ENCODE peak calls at places on chromosome 6, in seven cellular contexts. One of them, this sample, is unnamed.

GRCh38 chr6:43378631-43379030 is 9.2 kb upstream of the ZNF318 start:
- DNase-seq in K562: no peak
- DNase-seq in GM12878: no peak
- DNase-seq in HepG2: no peak
- DNase-seq in HCT116: no peak
- DNase-seq in IMR-90: peak; percentile 3
- DNase-seq in H1: no peak
- DNase-seq in this sample: no peak

GRCh38 chr6:40789143-40789764 is 202.1 kb upstream of the LRFN2 start:
- DNase-seq in K562: no peak
- DNase-seq in H1: no peak
- DNase-seq in HepG2: no peak
- DNase-seq in GM12878: no peak
- DNase-seq in IMR-90: no peak
- DNase-seq in HCT116: no peak
- DNase-seq in this sample: no peak

GRCh38 chr6:166307981-166308768 is at the start of gene PRR18:
- DNase-seq in H1: no peak
- DNase-seq in K562: no peak
- DNase-seq in HepG2: no peak
- DNase-seq in IMR-90: no peak
- DNase-seq in HCT116: no peak
- DNase-seq in GM12878: peak; percentile 42
- DNase-seq in this sample: no peak

GRCh38 chr6:79038061-79038460 is 40.0 kb downstream of the PHIP start:
- DNase-seq in HepG2: peak; percentile 27
- DNase-seq in H1: no peak
- DNase-seq in IMR-90: peak; percentile 3
- DNase-seq in GM12878: no peak
- DNase-seq in K562: no peak
- DNase-seq in HCT116: no peak
- DNase-seq in this sample: no peak

GRCh38 chr6:33999567-33999966 is 146.3 kb downstream of the GRM4 start:
- DNase-seq in K562: no peak
- DNase-seq in H1: no peak
- DNase-seq in GM12878: no peak
- DNase-seq in HepG2: no peak
- DNase-seq in IMR-90: no peak
- DNase-seq in HCT116: no peak
- DNase-seq in this sample: no peak

GRCh38 chr6:83215131-83216047 is 22.2 kb downstream of the RWDD2A start:
- DNase-seq in H1: no peak
- DNase-seq in HCT116: peak; percentile 38
- DNase-seq in HepG2: peak; percentile 66
- DNase-seq in K562: peak; percentile 44
- DNase-seq in GM12878: peak; percentile 40
- DNase-seq in IMR-90: peak; percentile 80
- DNase-seq in this sample: peak; percentile 10

GRCh38 chr6:36597775-36598174 is 3.6 kb downstream of the SRSF3 start:
- DNase-seq in HepG2: no peak
- DNase-seq in HCT116: no peak
- DNase-seq in GM12878: no peak
- DNase-seq in H1: no peak
- DNase-seq in K562: no peak
- DNase-seq in IMR-90: no peak
- DNase-seq in this sample: no peak

GRCh38 chr6:68967549-68968300 is 332.6 kb downstream of the ADGRB3 start:
- DNase-seq in K562: peak; percentile 72
- DNase-seq in GM12878: peak; percentile 12
- DNase-seq in HCT116: peak; percentile 7
- DNase-seq in HepG2: peak; percentile 50
- DNase-seq in H1: no peak
- DNase-seq in IMR-90: peak; percentile 29
- DNase-seq in this sample: peak; percentile 34

GRCh38 chr6:131490441-131490840 is 82.6 kb upstream of the ARG1 start:
- DNase-seq in IMR-90: no peak
- DNase-seq in HepG2: no peak
- DNase-seq in GM12878: no peak
- DNase-seq in HCT116: no peak
- DNase-seq in K562: no peak
- DNase-seq in H1: no peak
- DNase-seq in this sample: no peak

GRCh38 chr6:110728501-110728900 is 86.8 kb downstream of the CDK19 start:
- DNase-seq in H1: no peak
- DNase-seq in K562: no peak
- DNase-seq in HepG2: no peak
- DNase-seq in HCT116: no peak
- DNase-seq in IMR-90: no peak
- DNase-seq in GM12878: no peak
- DNase-seq in this sample: no peak

GRCh38 chr6:160421854-160422253 is 73.7 kb downstream of the SLC22A3 start:
- DNase-seq in H1: no peak
- DNase-seq in HCT116: no peak
- DNase-seq in IMR-90: no peak
- DNase-seq in K562: no peak
- DNase-seq in GM12878: no peak
- DNase-seq in HepG2: no peak
- DNase-seq in this sample: no peak

GRCh38 chr6:90583179-90583578 is 3.7 kb downstream of the MAP3K7 start:
- DNase-seq in IMR-90: peak; percentile 41
- DNase-seq in H1: no peak
- DNase-seq in GM12878: no peak
- DNase-seq in HepG2: no peak
- DNase-seq in K562: no peak
- DNase-seq in HCT116: no peak
- DNase-seq in this sample: no peak

GRCh38 chr6:90936286-90936685 is 349.4 kb upstream of the MAP3K7 start:
- DNase-seq in IMR-90: no peak
- DNase-seq in K562: no peak
- DNase-seq in HCT116: no peak
- DNase-seq in HepG2: no peak
- DNase-seq in H1: no peak
- DNase-seq in GM12878: no peak
- DNase-seq in this sample: no peak

GRCh38 chr6:4889701-4890100 is 113.5 kb downstream of the CDYL start:
- DNase-seq in HepG2: no peak
- DNase-seq in IMR-90: no peak
- DNase-seq in HCT116: no peak
- DNase-seq in GM12878: no peak
- DNase-seq in H1: no peak
- DNase-seq in K562: no peak
- DNase-seq in this sample: no peak

GRCh38 chr6:69398729-69399128 is 398.1 kb downstream of the LMBRD1 start:
- DNase-seq in K562: no peak
- DNase-seq in HCT116: no peak
- DNase-seq in HepG2: no peak
- DNase-seq in H1: no peak
- DNase-seq in GM12878: no peak
- DNase-seq in IMR-90: no peak
- DNase-seq in this sample: no peak

GRCh38 chr6:71288228-71289038 is at the start of gene OGFRL1:
- DNase-seq in K562: no peak
- DNase-seq in HepG2: peak; percentile 14
- DNase-seq in HCT116: no peak
- DNase-seq in H1: no peak
- DNase-seq in GM12878: no peak
- DNase-seq in IMR-90: peak; percentile 53
- DNase-seq in this sample: peak; percentile 57

GRCh38 chr6:26125015-26125690 is 37.9 kb downstream of the HFE start:
- DNase-seq in K562: no peak
- DNase-seq in HepG2: no peak
- DNase-seq in H1: no peak
- DNase-seq in IMR-90: no peak
- DNase-seq in GM12878: no peak
- DNase-seq in HCT116: no peak
- DNase-seq in this sample: peak; percentile 12

GRCh38 chr6:142756215-142756630 is 188.8 kb downstream of the HIVEP2 start:
- DNase-seq in HCT116: peak; percentile 62
- DNase-seq in GM12878: no peak
- DNase-seq in IMR-90: peak; percentile 60
- DNase-seq in H1: no peak
- DNase-seq in K562: no peak
- DNase-seq in HepG2: peak; percentile 23
- DNase-seq in this sample: no peak

GRCh38 chr6:28710466-28711191 is 184.9 kb downstream of the GPX5 start:
- DNase-seq in IMR-90: peak; percentile 58
- DNase-seq in K562: peak; percentile 55
- DNase-seq in GM12878: no peak
- DNase-seq in H1: peak; percentile 63
- DNase-seq in HCT116: no peak
- DNase-seq in HepG2: peak; percentile 59
- DNase-seq in this sample: peak; percentile 41

GRCh38 chr6:28707387-28708282 is 182.0 kb downstream of the GPX5 start:
- DNase-seq in HepG2: no peak
- DNase-seq in K562: no peak
- DNase-seq in IMR-90: no peak
- DNase-seq in GM12878: no peak
- DNase-seq in HCT116: no peak
- DNase-seq in H1: no peak
- DNase-seq in this sample: no peak

GRCh38 chr6:28711325-28711724 is 185.6 kb downstream of the GPX5 start:
- DNase-seq in GM12878: no peak
- DNase-seq in HepG2: no peak
- DNase-seq in K562: no peak
- DNase-seq in IMR-90: no peak
- DNase-seq in H1: no peak
- DNase-seq in HCT116: no peak
- DNase-seq in this sample: no peak

GRCh38 chr6:28712982-28713381 is 187.3 kb downstream of the GPX5 start:
- DNase-seq in HepG2: no peak
- DNase-seq in HCT116: no peak
- DNase-seq in K562: no peak
- DNase-seq in IMR-90: no peak
- DNase-seq in GM12878: no peak
- DNase-seq in H1: no peak
- DNase-seq in this sample: no peak

DNA sequence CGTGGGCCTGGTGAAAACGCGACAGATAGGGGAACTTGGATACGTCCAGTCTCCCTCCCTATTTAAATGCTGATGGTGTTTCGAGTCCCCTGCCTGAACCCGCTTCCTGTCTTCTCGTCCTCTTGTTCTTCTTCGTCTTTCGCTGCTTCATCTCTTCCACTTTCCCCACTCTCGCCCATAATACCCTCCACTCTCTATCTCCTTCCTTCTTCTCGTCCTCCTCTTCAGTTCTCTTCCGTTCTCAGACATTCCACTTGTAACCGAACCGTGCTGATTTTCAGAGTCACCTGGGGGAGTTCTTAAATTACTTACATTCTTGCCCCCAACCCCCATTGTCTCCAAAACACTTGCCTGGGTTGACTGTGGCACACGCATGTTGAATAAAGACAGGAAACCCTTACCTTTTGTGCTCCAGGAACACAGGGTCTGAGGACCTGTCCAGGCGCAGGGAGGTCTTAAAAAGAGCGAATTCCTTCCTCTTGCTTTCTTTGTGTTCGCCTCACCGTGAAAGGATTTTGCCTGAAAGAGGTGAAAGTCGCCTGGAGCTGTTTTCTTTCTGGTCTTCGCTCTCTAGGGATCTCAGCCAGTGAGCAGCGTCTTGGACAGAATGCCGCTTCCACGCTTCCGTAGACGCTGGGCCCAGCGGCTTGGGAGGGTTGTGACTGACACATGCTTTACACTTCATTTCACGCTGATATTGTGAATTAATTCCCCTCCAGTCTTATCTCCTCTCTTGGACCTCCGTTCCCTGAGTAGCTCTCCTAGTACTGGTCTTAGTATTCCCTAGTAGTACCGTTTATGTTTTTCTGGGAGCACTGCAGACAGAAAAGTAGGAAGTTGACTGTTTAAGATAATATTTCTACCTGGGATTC is 184.0 kb downstream of the GPX5 start:
- DNase-seq in IMR-90: no peak
- DNase-seq in K562: peak; percentile 47
- DNase-seq in GM12878: no peak
- DNase-seq in HCT116: no peak
- DNase-seq in H1: no peak
- DNase-seq in HepG2: no peak
- DNase-seq in this sample: peak; percentile 11
- TF ChIP-seq CEBPB in IMR-90: no peak
- TF ChIP-seq CEBPB in K562: no peak
- TF ChIP-seq CEBPB in GM12878: no peak
- TF ChIP-seq CEBPB in HCT116: no peak
- TF ChIP-seq CEBPB in H1: no peak
- TF ChIP-seq CEBPB in HepG2: no peak
- TF ChIP-seq CEBPB in this sample: no peak

GRCh38 chr6:169725270-169726048 is 1.2 kb upstream of the PHF10 start:
- DNase-seq in IMR-90: peak; percentile 94
- DNase-seq in HCT116: no peak
- DNase-seq in H1: no peak
- DNase-seq in K562: peak; percentile 76
- DNase-seq in HepG2: peak; percentile 97
- DNase-seq in GM12878: no peak
- DNase-seq in this sample: peak; percentile 60
- TF ChIP-seq CEBPB in IMR-90: peak; percentile 81
- TF ChIP-seq CEBPB in HCT116: no peak
- TF ChIP-seq CEBPB in H1: no peak
- TF ChIP-seq CEBPB in K562: peak; percentile 72
- TF ChIP-seq CEBPB in HepG2: peak; percentile 87
- TF ChIP-seq CEBPB in GM12878: no peak
- TF ChIP-seq CEBPB in this sample: no peak

GRCh38 chr6:48315051-48315719 is 204.2 kb upstream of the PTCHD4 start:
- DNase-seq in H1: no peak
- DNase-seq in K562: no peak
- DNase-seq in IMR-90: no peak
- DNase-seq in HCT116: no peak
- DNase-seq in HepG2: no peak
- DNase-seq in GM12878: no peak
- DNase-seq in this sample: no peak
- TF ChIP-seq CEBPB in H1: no peak
- TF ChIP-seq CEBPB in K562: no peak
- TF ChIP-seq CEBPB in IMR-90: no peak
- TF ChIP-seq CEBPB in HCT116: no peak
- TF ChIP-seq CEBPB in HepG2: no peak
- TF ChIP-seq CEBPB in GM12878: no peak
- TF ChIP-seq CEBPB in this sample: no peak

GRCh38 chr6:170186006-170186908 is 104.6 kb downstream of the DLL1 start:
- DNase-seq in HCT116: no peak
- DNase-seq in GM12878: no peak
- DNase-seq in HepG2: no peak
- DNase-seq in K562: no peak
- DNase-seq in IMR-90: no peak
- DNase-seq in H1: no peak
- DNase-seq in this sample: no peak

GRCh38 chr6:170185175-170185970 is 105.5 kb downstream of the DLL1 start:
- DNase-seq in GM12878: no peak
- DNase-seq in HepG2: no peak
- DNase-seq in H1: no peak
- DNase-seq in K562: no peak
- DNase-seq in IMR-90: no peak
- DNase-seq in HCT116: no peak
- DNase-seq in this sample: no peak

GRCh38 chr6:170188571-170189001 is 102.3 kb downstream of the DLL1 start:
- DNase-seq in H1: no peak
- DNase-seq in K562: no peak
- DNase-seq in GM12878: no peak
- DNase-seq in HepG2: no peak
- DNase-seq in IMR-90: no peak
- DNase-seq in HCT116: no peak
- DNase-seq in this sample: no peak

GRCh38 chr6:170187669-170188566 is 103.0 kb downstream of the DLL1 start:
- DNase-seq in K562: no peak
- DNase-seq in HepG2: no peak
- DNase-seq in IMR-90: no peak
- DNase-seq in H1: no peak
- DNase-seq in GM12878: no peak
- DNase-seq in HCT116: no peak
- DNase-seq in this sample: no peak

GRCh38 chr6:170186909-170187668 is 103.8 kb downstream of the DLL1 start:
- DNase-seq in IMR-90: no peak
- DNase-seq in GM12878: no peak
- DNase-seq in K562: no peak
- DNase-seq in HCT116: no peak
- DNase-seq in H1: no peak
- DNase-seq in HepG2: no peak
- DNase-seq in this sample: no peak
- TF ChIP-seq CEBPB in IMR-90: no peak
- TF ChIP-seq CEBPB in GM12878: no peak
- TF ChIP-seq CEBPB in K562: no peak
- TF ChIP-seq CEBPB in HCT116: no peak
- TF ChIP-seq CEBPB in H1: no peak
- TF ChIP-seq CEBPB in HepG2: no peak
- TF ChIP-seq CEBPB in this sample: no peak